ENCODE peak calls at places on chromosomes 11 and 22, in six cellular contexts. L, S, N, D, F and V are unnamed samples.
A peak's percentile ranks its signal among the peaks of the same experiment; 100 is the strongest.

GRCh38 chr11:86802601-86803051 is 2.3 kb downstream of the PRSS23 start:
- DNase-seq in L (no peak), S (no peak), N (peak; percentile 28), D (no peak), F (no peak), V (no peak)

GRCh38 chr11:40315122-40315521 is 1144.3 kb downstream of the LRRC4C start:
- DNase-seq in N (no peak), D (no peak), F (no peak), L (no peak), S (no peak), V (no peak)

GRCh38 chr11:17375547-17375946 is 12.9 kb downstream of the KCNJ11 start:
- DNase-seq in N (no peak), F (no peak), S (no peak), L (no peak), D (no peak), V (no peak)

GRCh38 chr11:65065898-65066297 is 7.5 kb upstream of the NAALADL1 start:
- DNase-seq in L (no peak), S (no peak), D (no peak), F (no peak), N (no peak), V (no peak)

GRCh38 chr22:41203118-41203517 is 2.0 kb upstream of the L3MBTL2 start:
- DNase-seq in L (no peak), S (no peak), F (no peak), D (no peak), N (no peak), V (no peak)

GRCh38 chr11:121469910-121470309 is 17.1 kb upstream of the SORL1-AS1 start:
- DNase-seq in S (no peak), D (no peak), L (no peak), N (no peak), F (no peak), V (no peak)

GRCh38 chr11:81255905-81256304 is 1477.8 kb downstream of the FAM181B start:
- DNase-seq in S (no peak), F (no peak), D (no peak), N (no peak), L (no peak), V (no peak)

GRCh38 chr11:36454991-36455611 is 55.0 kb downstream of the TRAF6 start:
- DNase-seq in S (no peak), F (no peak), N (no peak), D (no peak), L (no peak), V (no peak)

GRCh38 chr11:96748639-96749370 is 359.0 kb downstream of the JRKL start:
- DNase-seq in L (no peak), F (no peak), N (no peak), S (no peak), D (no peak), V (no peak)

GRCh38 chr11:113531575-113532451 is 56.6 kb upstream of the DRD2 start:
- DNase-seq in L (no peak), N (no peak), D (no peak), F (no peak), S (no peak), V (no peak)

DNA sequence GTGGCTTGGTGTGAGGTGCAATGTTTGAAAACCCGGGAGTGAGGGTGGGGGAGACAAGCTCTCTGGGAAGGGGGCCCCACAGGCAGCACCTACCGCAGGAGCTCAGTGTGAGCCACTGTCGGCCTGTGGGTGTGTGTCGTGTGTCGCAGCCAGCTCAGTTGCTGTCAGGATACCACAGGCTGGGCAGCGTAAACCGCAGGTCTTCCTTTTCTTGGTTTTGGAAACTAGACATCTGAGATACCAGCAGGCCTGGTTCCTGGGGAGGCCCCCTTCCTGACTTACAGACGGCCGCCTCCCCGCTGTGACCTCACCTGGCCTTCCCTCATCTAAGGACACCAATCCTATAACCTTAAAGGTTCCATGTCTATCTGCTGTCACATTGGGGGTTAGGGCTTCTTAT is 19.4 kb downstream of the IRF7 start:
- DNase-seq in D (no peak), S (no peak), N (no peak), L (no peak), F (no peak), V (no peak)
- TF ChIP-seq POLR2AphosphoS5 in D (no peak), S (no peak), N (no peak), L (no peak), F (no peak), V (no peak)

GRCh38 chr11:57123590-57123989 is 58.2 kb upstream of the LRRC55 start:
- DNase-seq in F (no peak), D (no peak), L (no peak), N (no peak), S (no peak), V (no peak)
- TF ChIP-seq POLR2AphosphoS5 in F (no peak), D (no peak), L (no peak), N (no peak), S (no peak), V (no peak)

GRCh38 chr11:79285756-79286155 is 155.1 kb downstream of the TENM4 start:
- DNase-seq in F (no peak), S (no peak), L (no peak), D (no peak), N (no peak), V (no peak)
- TF ChIP-seq POLR2AphosphoS5 in F (no peak), S (no peak), L (no peak), D (no peak), N (no peak), V (no peak)

DNA sequence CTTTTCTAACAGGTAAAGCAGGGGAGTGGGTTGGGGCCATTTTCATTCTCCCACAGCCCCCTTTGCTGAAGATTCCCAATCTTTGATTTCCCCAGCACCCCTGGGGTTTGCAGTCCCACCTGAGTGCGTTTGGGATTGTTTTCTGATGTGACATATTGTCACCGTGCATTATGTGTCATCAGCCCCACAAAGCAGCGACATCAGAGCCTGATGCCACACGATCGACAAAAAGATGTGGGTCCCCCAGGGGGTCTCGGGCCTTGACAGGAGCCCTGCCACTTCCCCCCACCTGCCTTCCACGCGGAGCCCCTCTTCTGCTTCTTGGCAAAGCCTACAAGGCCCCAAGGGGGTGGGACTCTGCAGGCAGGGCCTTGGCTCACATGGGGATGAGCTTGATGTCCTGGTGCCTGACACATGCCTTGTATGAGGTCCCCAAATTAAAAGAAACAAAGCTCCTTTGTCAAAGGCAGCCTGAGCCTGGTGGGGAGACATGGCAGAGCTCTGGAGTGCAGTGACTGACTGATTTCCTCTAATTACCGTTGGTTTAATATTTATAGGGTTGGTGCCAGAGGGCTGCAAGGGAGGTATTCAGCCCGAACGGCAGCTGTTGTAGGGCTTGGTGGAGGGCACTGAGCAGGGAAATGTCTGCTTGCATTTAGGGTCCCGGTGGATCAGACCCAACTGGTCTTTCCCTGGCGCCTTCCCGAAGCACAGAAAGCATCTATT is 149.2 kb downstream of the MIAT start:
- DNase-seq in L (no peak), S (no peak), N (no peak), D (no peak), F (no peak), V (no peak)
- TF ChIP-seq POLR2AphosphoS5 in L (no peak), S (no peak), N (no peak), D (no peak), F (no peak), V (no peak)